ENCODE peak calls at places on chromosomes 12 and 14, in four cellular contexts. W, I, X and O are unnamed samples.

GRCh38 chr12:98373982-98374381 is 141.4 kb upstream of the TMPO start:
- DNase-seq in W (no peak), I (no peak), X (no peak), O (no peak)

GRCh38 chr14:101961011-101961721 is 3.2 kb upstream of the DYNC1H1 start:
- DNase-seq in W (peak; percentile 77), I (no peak), X (peak; percentile 82), O (peak; percentile 52)

GRCh38 chr12:22600226-22600625 is 24.7 kb upstream of the ETNK1 start:
- DNase-seq in W (no peak), I (no peak), X (no peak), O (no peak)

GRCh38 chr14:60815371-60815770 is 80.8 kb downstream of the MNAT1 start:
- DNase-seq in W (no peak), I (no peak), X (no peak), O (no peak)

GRCh38 chr14:75714993-75715392 is 53.9 kb downstream of the TTLL5 start:
- DNase-seq in W (no peak), I (no peak), X (no peak), O (no peak)

GRCh38 chr14:77003960-77004710 is 24.4 kb downstream of the IRF2BPL start:
- DNase-seq in W (no peak), I (no peak), X (peak; percentile 70), O (no peak)

GRCh38 chr12:92778525-92778924 is 75.7 kb downstream of the PLEKHG7 start:
- DNase-seq in W (no peak), I (no peak), X (no peak), O (no peak)

GRCh38 chr12:21819236-21819635 is 44.7 kb upstream of the KCNJ8 start:
- DNase-seq in W (no peak), I (no peak), X (no peak), O (no peak)

GRCh38 chr14:60212503-60213371 is 36.3 kb upstream of the PPM1A start:
- DNase-seq in W (no peak), I (no peak), X (no peak), O (no peak)

GRCh38 chr12:77940011-77940423 is 109.3 kb downstream of the NAV3 start:
- DNase-seq in W (peak; percentile 29), I (no peak), X (no peak), O (peak; percentile 93)

GRCh38 chr14:30108975-30109700 is 181.5 kb upstream of the PRKD1 start:
- DNase-seq in W (no peak), I (no peak), X (no peak), O (no peak)

GRCh38 chr12:22060261-22060660 is 14.2 kb downstream of the CMAS start:
- DNase-seq in W (no peak), I (no peak), X (no peak), O (no peak)

GRCh38 chr12:1443421-1444141 is 150.8 kb downstream of the FBXL14 start:
- DNase-seq in W (no peak), I (no peak), X (no peak), O (no peak)

GRCh38 chr14:68918612-68919011 is 60.5 kb downstream of the ACTN1 start:
- DNase-seq in W (no peak), I (no peak), X (no peak), O (no peak)

GRCh38 chr14:99116741-99117295 is 155.2 kb downstream of the BCL11B start:
- DNase-seq in W (no peak), I (no peak), X (no peak), O (peak; percentile 19)

GRCh38 chr12:89070603-89071002 is 281.7 kb downstream of the DUSP6 start:
- DNase-seq in W (no peak), I (no peak), X (no peak), O (no peak)

GRCh38 chr12:104697186-104697585 is 240.4 kb downstream of the CHST11 start:
- DNase-seq in W (no peak), I (no peak), X (no peak), O (no peak)

GRCh38 chr14:61406198-61406597 is 84.8 kb downstream of the PRKCH start:
- DNase-seq in W (no peak), I (no peak), X (no peak), O (no peak)

GRCh38 chr12:124399622-124400021 is 104.7 kb downstream of the RFLNA start:
- DNase-seq in W (peak; percentile 69), I (no peak), X (no peak), O (no peak)

GRCh38 chr14:38723954-38724353 is 379.1 kb downstream of the SEC23A start:
- DNase-seq in W (no peak), I (no peak), X (no peak), O (no peak)

GRCh38 chr14:71720978-71721624 is 211.1 kb upstream of the RGS6 start:
- DNase-seq in W (peak; percentile 43), I (no peak), X (no peak), O (peak; percentile 48)

DNA sequence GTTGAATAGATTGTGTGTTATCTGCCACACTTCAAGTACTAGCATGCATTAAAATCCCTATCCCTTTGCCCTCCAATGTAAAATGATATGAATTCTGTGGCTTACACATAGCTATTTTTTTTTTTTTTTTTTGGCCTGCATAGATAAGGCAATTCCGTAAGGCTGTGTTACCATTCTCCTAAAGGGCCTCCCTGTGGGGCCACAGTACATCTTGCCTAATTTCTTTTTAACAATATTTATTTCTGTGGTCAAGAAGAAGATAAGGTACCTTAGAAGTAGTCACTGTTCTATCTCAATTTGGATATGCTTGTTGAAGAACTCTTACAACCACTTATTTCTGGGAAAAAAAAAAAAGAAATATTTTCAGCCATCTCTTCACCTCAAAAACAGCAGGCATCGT is 19.8 kb downstream of the FLRT2 start:
- DNase-seq in W (no peak), I (no peak), X (no peak), O (no peak)
- H3K27ac ChIP-seq in W (no peak overlapping the region), I (no peak overlapping the region), X (no peak overlapping the region), O (no peak overlapping the region)

GRCh38 chr14:96272777-96273471 is 16.9 kb downstream of the BDKRB1 start:
- DNase-seq in W (no peak), I (no peak), X (no peak), O (no peak)

GRCh38 chr14:96269359-96269710 is 13.3 kb downstream of the BDKRB1 start:
- DNase-seq in W (no peak), I (no peak), X (no peak), O (peak; percentile 61)

GRCh38 chr14:96270565-96271420 is 14.8 kb downstream of the BDKRB1 start:
- DNase-seq in W (no peak), I (no peak), X (no peak), O (no peak)

GRCh38 chr14:96273629-96274028 is 17.6 kb downstream of the BDKRB1 start:
- DNase-seq in W (no peak), I (no peak), X (no peak), O (no peak)

GRCh38 chr14:96271421-96271762 is 15.4 kb downstream of the BDKRB1 start:
- DNase-seq in W (no peak), I (no peak), X (no peak), O (no peak)
- H3K4me1 ChIP-seq in W (peaks cover 62% of the 10 kb centered on the region), I (no peaks in the 10 kb centered on the region), X (peaks cover 39% of the 10 kb centered on the region), O (peaks cover 56% of the 10 kb centered on the region)

DNA sequence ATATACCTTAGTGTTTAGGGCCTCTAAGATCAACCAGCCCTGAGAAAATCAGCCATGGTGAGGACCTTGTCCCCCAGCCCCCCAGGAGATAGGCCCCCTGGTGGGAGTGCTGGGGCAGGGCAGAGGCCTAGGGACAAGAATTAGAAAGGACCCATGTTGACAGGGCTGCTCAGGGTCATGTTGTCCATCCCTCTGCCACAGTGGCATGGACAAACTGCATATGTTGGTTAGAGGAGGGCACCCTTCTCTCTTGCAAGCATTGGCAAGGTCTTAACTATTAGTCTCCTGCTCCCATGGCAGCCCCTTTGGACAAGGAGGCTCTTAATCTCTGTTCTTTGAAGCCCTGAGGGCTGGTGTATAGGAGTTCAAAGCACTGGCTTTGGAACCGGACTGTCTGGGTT is 755 bp upstream of the PTPN6 start:
- DNase-seq in W (no peak), I (no peak), X (no peak), O (no peak)
- H3K27ac ChIP-seq in W (no peak overlapping the region), I (no peak overlapping the region), X (peak overlapping the region; percentile 96), O (no peak overlapping the region)

DNA sequence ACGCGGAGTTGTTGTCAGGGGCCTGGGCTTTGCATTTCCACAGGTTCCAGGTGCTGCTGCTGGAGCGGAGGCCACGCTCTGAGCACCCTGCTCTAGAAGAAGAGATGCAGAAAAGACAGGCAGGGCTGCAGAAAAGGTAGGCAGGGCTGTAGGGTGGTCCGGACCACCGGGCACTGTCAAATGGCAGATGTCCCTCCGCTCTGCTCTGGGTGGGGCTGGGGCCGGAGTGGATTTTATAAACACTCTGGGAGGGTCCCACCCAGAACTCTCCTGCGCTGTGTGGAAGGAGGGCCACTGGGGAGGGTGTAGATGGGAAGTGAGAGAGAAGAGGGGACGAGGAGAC is 4.0 kb upstream of the ASPG start:
- DNase-seq in W (no peak), I (no peak), X (no peak), O (no peak)
- H3K4me1 ChIP-seq in W (no peaks in the 10 kb centered on the region), I (no peaks in the 10 kb centered on the region), X (peaks cover 55% of the 10 kb centered on the region), O (peaks cover 3% of the 10 kb centered on the region)

GRCh38 chr12:122079038-122079531 is 529 bp downstream of the MLXIP start:
- DNase-seq in W (no peak), I (no peak), X (peak; percentile 44), O (peak; percentile 40)

GRCh38 chr12:122081108-122081696 is 2.6 kb downstream of the MLXIP start:
- DNase-seq in W (no peak), I (no peak), X (no peak), O (peak; percentile 27)

GRCh38 chr12:122080149-122081107 is 1.9 kb downstream of the MLXIP start:
- DNase-seq in W (peak; percentile 41), I (peak; percentile 63), X (peak; percentile 54), O (peak; percentile 60)

GRCh38 chr12:122078141-122079037 is at the start of gene MLXIP:
- DNase-seq in W (peak; percentile 94), I (peak; percentile 65), X (peak; percentile 96), O (peak; percentile 92)

GRCh38 chr12:122079532-122080081 is 1.1 kb downstream of the MLXIP start:
- DNase-seq in W (no peak), I (no peak), X (no peak), O (no peak)
- H3K27ac ChIP-seq in W (peak overlapping the region; percentile 88), I (peak overlapping the region; percentile 21), X (peak overlapping the region; percentile 94), O (peak overlapping the region; percentile 5)